ENCODE peak calls at places on chromosomes 13 and 19, in nine cellular contexts. X is NCI-H2081 treated with DMSO at 0.1 percent for 48 hours; J is lower lobe of right lung; F is progenitor cell of endocrine pancreas; M is neural crest cell; U is colonic mucosa; S is activated CD4-positive, alpha-beta T cell treated with anti-CD3 and anti-CD28 coated beads, Interleukin-2, amount 50 U/mL, for 24 hours; Y is fibroblast of pulmonary artery; L is NCI-H1105. I is an unnamed sample.

GRCh38 chr13:63190742-63191141 is 1775.1 kb upstream of the PCDH20 start:
- DNase-seq in X (no peak), J (no peak), F (no peak), M (no peak), U (no peak), S (no peak), Y (peak), L (no peak), I (no peak)

GRCh38 chr13:18998389-18998788 is 183.2 kb downstream of the TUBA3C start:
- DNase-seq in X (no peak), J (no peak), F (no peak), M (no peak), U (no peak), S (no peak), Y (no peak), L (no peak), I (no peak)

GRCh38 chr19:48418317-48419064 is 25.0 kb downstream of the GRIN2D start:
- DNase-seq in X (no peak), J (no peak), F (no peak), M (no peak), U (no peak), S (no peak), Y (no peak), L (no peak), I (no peak)

GRCh38 chr13:38494445-38494844 is 144.8 kb downstream of the UFM1 start:
- DNase-seq in X (no peak), J (no peak), F (no peak), M (no peak), U (no peak), S (no peak), Y (no peak), L (no peak), I (no peak)

GRCh38 chr13:32228330-32229041 is 86.7 kb downstream of the ZAR1L start:
- DNase-seq in X (peak), J (no peak), F (no peak), M (no peak), U (no peak), S (no peak), Y (peak), L (no peak), I (no peak)

GRCh38 chr13:22915442-22916082 is 265.2 kb upstream of the SGCG start:
- DNase-seq in X (no peak), J (peak), F (peak), M (peak), U (peak), S (no peak), Y (peak), L (peak), I (no peak)

GRCh38 chr19:16180611-16181010 is 4.6 kb upstream of the FAM32A start:
- DNase-seq in X (no peak), J (no peak), F (no peak), M (no peak), U (no peak), S (no peak), Y (peak), L (no peak), I (no peak)

GRCh38 chr19:17473041-17473440 is 2.7 kb downstream of the SLC27A1 start:
- DNase-seq in X (no peak), J (no peak), F (no peak), M (no peak), U (no peak), S (no peak), Y (peak), L (no peak), I (no peak)

GRCh38 chr19:58181902-58182576 is 822 bp upstream of the ZNF274 start:
- DNase-seq in X (no peak), J (no peak), F (no peak), M (peak), U (peak), S (peak), Y (peak), L (no peak), I (no peak)

GRCh38 chr13:28040977-28041376 is 52.5 kb upstream of the URAD start:
- DNase-seq in X (no peak), J (no peak), F (no peak), M (no peak), U (no peak), S (no peak), Y (peak), L (no peak), I (no peak)

GRCh38 chr13:71396149-71396548 is 470.9 kb downstream of the DACH1 start:
- DNase-seq in X (no peak), J (no peak), F (no peak), M (no peak), U (no peak), S (no peak), Y (no peak), L (no peak), I (no peak)